ENCODE peak calls at places on chromosomes 3 and 15, in six cellular contexts. D is foreskin fibroblast, F is right cardiac atrium, Q is EL, O is aorta, H is Ammon's horn. V is an unnamed sample.

GRCh38 chr3:150251187-150251592 is 156.9 kb upstream of the TSC22D2 start:
- DNase-seq in D (no peak), F (no peak), Q (no peak), O (no peak), H (no peak), V (peak)

GRCh38 chr15:42759093-42759492 is 22.2 kb upstream of the CDAN1 start:
- DNase-seq in D (no peak), F (no peak), Q (no peak), O (no peak), H (no peak), V (no peak)

GRCh38 chr3:194373912-194374311 is 4.4 kb upstream of the LRRC15 start:
- DNase-seq in D (no peak), F (no peak), Q (no peak), O (peak), H (no peak), V (no peak)

GRCh38 chr15:101256756-101257155 is 4.9 kb upstream of the CHSY1 start:
- DNase-seq in D (no peak), F (no peak), Q (no peak), O (no peak), H (no peak), V (peak)

GRCh38 chr3:150503402-150504099 is 42.7 kb downstream of the SERP1 start:
- DNase-seq in D (no peak), F (no peak), Q (no peak), O (no peak), H (no peak), V (no peak)

GRCh38 chr3:177694316-177694715 is 497.0 kb upstream of the TBL1XR1 start:
- DNase-seq in D (peak), F (no peak), Q (no peak), O (no peak), H (no peak), V (no peak)

GRCh38 chr3:192850501-192850981 is 67.1 kb downstream of the MB21D2 start:
- DNase-seq in D (peak), F (peak), Q (peak), O (no peak), H (no peak), V (peak)

GRCh38 chr15:66775127-66776105 is 73.4 kb downstream of the SMAD6 start:
- DNase-seq in D (no peak), F (peak), Q (no peak), O (peak), H (no peak), V (no peak)

GRCh38 chr3:72338082-72338941 is 509.9 kb downstream of the SHQ1 start:
- DNase-seq in D (peak), F (no peak), Q (peak), O (no peak), H (no peak), V (peak)

GRCh38 chr3:53045107-53045783 is 628 bp downstream of the SFMBT1 start:
- DNase-seq in D (peak), F (peak), Q (peak), O (peak), H (peak), V (no peak)

GRCh38 chr3:54146383-54147239 is 24.3 kb downstream of the CACNA2D3 start:
- DNase-seq in D (no peak), F (peak), Q (peak), O (peak), H (peak), V (peak)

GRCh38 chr3:175003590-175003989 is 144.5 kb downstream of the NAALADL2 start:
- DNase-seq in D (no peak), F (no peak), Q (no peak), O (no peak), H (no peak), V (no peak)

GRCh38 chr15:25690673-25691543 is 172.2 kb downstream of the ATP10A start:
- DNase-seq in D (no peak), F (no peak), Q (peak), O (peak), H (peak), V (peak)

GRCh38 chr3:96101013-96101412 is 713.4 kb upstream of the EPHA6 start:
- DNase-seq in D (no peak), F (no peak), Q (no peak), O (no peak), H (no peak), V (no peak)

GRCh38 chr3:40637891-40638290 is 113.1 kb downstream of the ZNF621 start:
- DNase-seq in D (no peak), F (no peak), Q (no peak), O (no peak), H (no peak), V (no peak)

GRCh38 chr3:23654571-23654970 is 151.2 kb upstream of the UBE2E1 start:
- DNase-seq in D (no peak), F (no peak), Q (no peak), O (no peak), H (no peak), V (no peak)

GRCh38 chr3:37315669-37316068 is 141.3 kb upstream of the LRRFIP2 start:
- DNase-seq in D (no peak), F (no peak), Q (no peak), O (no peak), H (no peak), V (no peak)

GRCh38 chr3:53921296-53921695 is 29.6 kb upstream of the SELENOK start:
- DNase-seq in D (no peak), F (no peak), Q (peak), O (no peak), H (no peak), V (no peak)

GRCh38 chr15:68776477-68777270 is 44.0 kb downstream of the ANP32A start:
- DNase-seq in D (no peak), F (peak), Q (no peak), O (no peak), H (no peak), V (no peak)

GRCh38 chr3:54424283-54424682 is 301.9 kb downstream of the CACNA2D3 start:
- DNase-seq in D (no peak), F (no peak), Q (no peak), O (no peak), H (no peak), V (no peak)

GRCh38 chr3:158738653-158739052 is 6.4 kb upstream of the RARRES1 start:
- DNase-seq in D (no peak), F (no peak), Q (no peak), O (no peak), H (no peak), V (no peak)

GRCh38 chr15:64985382-64986033 is 4.2 kb downstream of the SPG21 start:
- DNase-seq in D (peak), F (no peak), Q (peak), O (no peak), H (no peak), V (no peak)

GRCh38 chr15:77563768-77564167 is 68.9 kb downstream of the LINGO1 start:
- DNase-seq in D (no peak), F (no peak), Q (no peak), O (no peak), H (no peak), V (no peak)

GRCh38 chr3:147799601-147800000 is 390.4 kb downstream of the ZIC1 start:
- DNase-seq in D (no peak), F (no peak), Q (no peak), O (no peak), H (no peak), V (no peak)

GRCh38 chr15:49686626-49687025 is 65.8 kb downstream of the DTWD1 start:
- DNase-seq in D (peak), F (no peak), Q (peak), O (no peak), H (no peak), V (peak)

GRCh38 chr15:62389887-62390792 is 225.1 kb upstream of the C2CD4B start:
- DNase-seq in D (peak), F (peak), Q (peak), O (peak), H (peak), V (peak)

GRCh38 chr15:93882779-93883178 is 348.6 kb upstream of the MCTP2 start:
- DNase-seq in D (no peak), F (no peak), Q (no peak), O (no peak), H (no peak), V (no peak)

GRCh38 chr15:39455502-39455991 is 125.3 kb upstream of the THBS1 start:
- DNase-seq in D (peak), F (no peak), Q (peak), O (no peak), H (no peak), V (no peak)

GRCh38 chr15:75347222-75348033 is 589 bp downstream of the NEIL1 start:
- DNase-seq in D (no peak), F (peak), Q (no peak), O (peak), H (peak), V (no peak)

GRCh38 chr15:33985751-33986150 is 17.5 kb downstream of the CHRM5 start:
- DNase-seq in D (no peak), F (no peak), Q (no peak), O (no peak), H (no peak), V (no peak)

GRCh38 chr3:193788189-193788946 is 195.4 kb downstream of the OPA1 start:
- DNase-seq in D (peak), F (peak), Q (peak), O (no peak), H (peak), V (peak)

GRCh38 chr3:54121404-54122045 is 827 bp upstream of the CACNA2D3 start:
- DNase-seq in D (no peak), F (peak), Q (no peak), O (no peak), H (no peak), V (no peak)

GRCh38 chr3:58414538-58415197 is 19.0 kb downstream of the PDHB start:
- DNase-seq in D (peak), F (peak), Q (peak), O (no peak), H (peak), V (peak)

GRCh38 chr3:15860014-15860934 is 62.5 kb upstream of the ANKRD28 start:
- DNase-seq in D (peak), F (peak), Q (peak), O (peak), H (peak), V (peak)

GRCh38 chr3:177875786-177876476 is 660.3 kb upstream of the KCNMB2 start:
- DNase-seq in D (peak), F (no peak), Q (no peak), O (no peak), H (no peak), V (no peak)

GRCh38 chr3:61669203-61669602 is 107.8 kb downstream of the PTPRG start:
- DNase-seq in D (no peak), F (no peak), Q (no peak), O (no peak), H (no peak), V (no peak)

GRCh38 chr3:183555541-183556081 is at the start of gene KLHL6:
- DNase-seq in D (no peak), F (peak), Q (no peak), O (no peak), H (peak), V (peak)

GRCh38 chr15:57003418-57003817 is 85.0 kb downstream of the TCF12 start:
- DNase-seq in D (peak), F (no peak), Q (peak), O (no peak), H (no peak), V (peak)

GRCh38 chr15:89143503-89144162 is 55.4 kb downstream of the ABHD2 start:
- DNase-seq in D (peak), F (no peak), Q (peak), O (no peak), H (peak), V (peak)